ENCODE peak calls at places on chromosomes 12 and 14, in eight cellular contexts. T is activated CD8-positive, alpha-beta T cell treated with anti-CD3 and anti-CD28 coated beads for 36 hours; I is GM04504; O is Peyer's patch; C is HFF-Myc; P is CD8-positive, alpha-beta memory T cell; H is hypothalamus; B is central memory CD8-positive, alpha-beta T cell. J is an unnamed sample.

GRCh38 chr12:31477669-31478068 is 113.3 kb downstream of the DENND5B start:
- DNase-seq in B (no peak), C (no peak), T (no peak), I (no peak), P (no peak), O (no peak), H (no peak), J (no peak)

GRCh38 chr12:96208801-96209534 is 14.8 kb downstream of the ELK3 start:
- DNase-seq in P (no peak), C (no peak), O (peak), H (no peak), B (no peak), I (no peak), T (no peak), J (no peak)

GRCh38 chr14:71438684-71439083 is 493.5 kb upstream of the RGS6 start:
- DNase-seq in P (no peak), C (peak), I (peak), H (no peak), B (no peak), O (no peak), T (no peak), J (no peak)

GRCh38 chr14:52348796-52349195 is 34.7 kb downstream of the PTGER2 start:
- DNase-seq in H (no peak), B (no peak), I (no peak), C (no peak), T (no peak), O (no peak), P (no peak), J (no peak)

GRCh38 chr12:22481557-22482104 is 62.7 kb downstream of the C2CD5 start:
- DNase-seq in P (no peak), T (no peak), O (no peak), H (no peak), B (no peak), I (no peak), C (no peak), J (no peak)

GRCh38 chr12:54222609-54223008 is 33.8 kb upstream of the SMUG1 start:
- DNase-seq in O (no peak), H (no peak), B (no peak), T (no peak), I (peak), C (peak), P (no peak), J (no peak)

GRCh38 chr12:575948-576612 is 87.2 kb downstream of the NINJ2 start:
- DNase-seq in C (no peak), B (peak), P (peak), H (peak), T (peak), I (no peak), O (peak), J (peak)

GRCh38 chr14:84028205-84028604 is 1501.7 kb upstream of the FLRT2 start:
- DNase-seq in T (no peak), H (no peak), I (no peak), B (no peak), C (no peak), P (no peak), O (no peak), J (no peak)

GRCh38 chr14:32203928-32204357 is 874 bp upstream of the RNU6-8 start:
- DNase-seq in T (peak), C (no peak), I (no peak), O (peak), H (no peak), B (no peak), P (peak), J (no peak)

GRCh38 chr14:104016873-104017650 is 68.4 kb upstream of the ASPG start:
- DNase-seq in T (no peak), O (no peak), C (no peak), P (no peak), H (no peak), B (no peak), I (no peak), J (no peak)

GRCh38 chr12:3523058-3523457 is 32.1 kb downstream of the PRMT8 start:
- DNase-seq in I (no peak), P (no peak), O (no peak), H (no peak), T (no peak), C (no peak), B (no peak), J (no peak)

GRCh38 chr14:84225243-84225642 is 1304.7 kb upstream of the FLRT2 start:
- DNase-seq in H (no peak), T (no peak), O (no peak), C (no peak), B (no peak), P (no peak), I (no peak), J (no peak)

GRCh38 chr14:61451891-61452400 is 130.6 kb downstream of the PRKCH start:
- DNase-seq in C (no peak), H (no peak), T (no peak), I (no peak), P (no peak), B (no peak), O (no peak), J (no peak)

GRCh38 chr14:61569783-61570182 is 125.5 kb upstream of the HIF1A start:
- DNase-seq in O (no peak), T (peak), B (no peak), C (no peak), I (peak), H (no peak), P (no peak), J (peak)

GRCh38 chr12:132277374-132277801 is 52.0 kb downstream of the GALNT9 start:
- DNase-seq in B (no peak), P (no peak), H (no peak), T (no peak), O (no peak), I (no peak), C (no peak), J (no peak)